ENCODE peak calls at places on chromosomes 2 and 18, in seven cellular contexts. One of them, this sample, is unnamed.

GRCh38 chr18:9950289-9951016 is 36.6 kb downstream of the VAPA start:
- DNase-seq in stomach: no peak
- DNase-seq in BJ: no peak
- DNase-seq in kidney epithelial cell: peak; percentile 50
- DNase-seq in CD8-positive, alpha-beta T cell: no peak
- DNase-seq in upper lobe of right lung: no peak
- DNase-seq in Jurkat, Clone E6-1: no peak
- DNase-seq in this sample: no peak

GRCh38 chr2:156536534-156536933 is 100.4 kb downstream of the GPD2 start:
- DNase-seq in stomach: no peak
- DNase-seq in BJ: no peak
- DNase-seq in kidney epithelial cell: no peak
- DNase-seq in CD8-positive, alpha-beta T cell: no peak
- DNase-seq in upper lobe of right lung: no peak
- DNase-seq in Jurkat, Clone E6-1: no peak
- DNase-seq in this sample: no peak

GRCh38 chr2:160551259-160551658 is 57.7 kb upstream of the RBMS1 start:
- DNase-seq in stomach: no peak
- DNase-seq in BJ: no peak
- DNase-seq in kidney epithelial cell: no peak
- DNase-seq in CD8-positive, alpha-beta T cell: no peak
- DNase-seq in upper lobe of right lung: no peak
- DNase-seq in Jurkat, Clone E6-1: no peak
- DNase-seq in this sample: no peak

GRCh38 chr2:153478289-153479261 is at the start of gene RPRM:
- DNase-seq in stomach: peak; percentile 72
- DNase-seq in BJ: no peak
- DNase-seq in kidney epithelial cell: peak; percentile 19
- DNase-seq in CD8-positive, alpha-beta T cell: peak; percentile 52
- DNase-seq in upper lobe of right lung: peak; percentile 90
- DNase-seq in Jurkat, Clone E6-1: no peak
- DNase-seq in this sample: peak; percentile 47

GRCh38 chr2:29073913-29074312 is 410 bp downstream of the PCARE start:
- DNase-seq in stomach: no peak
- DNase-seq in BJ: no peak
- DNase-seq in kidney epithelial cell: no peak
- DNase-seq in CD8-positive, alpha-beta T cell: no peak
- DNase-seq in upper lobe of right lung: no peak
- DNase-seq in Jurkat, Clone E6-1: no peak
- DNase-seq in this sample: no peak

GRCh38 chr2:152062130-152063091 is 36.4 kb downstream of the CACNB4 start:
- DNase-seq in stomach: no peak
- DNase-seq in BJ: peak; percentile 11
- DNase-seq in kidney epithelial cell: no peak
- DNase-seq in CD8-positive, alpha-beta T cell: no peak
- DNase-seq in upper lobe of right lung: no peak
- DNase-seq in Jurkat, Clone E6-1: no peak
- DNase-seq in this sample: no peak

GRCh38 chr18:59902180-59902992 is 2.6 kb downstream of the PMAIP1 start:
- DNase-seq in stomach: no peak
- DNase-seq in BJ: no peak
- DNase-seq in kidney epithelial cell: no peak
- DNase-seq in CD8-positive, alpha-beta T cell: peak; percentile 32
- DNase-seq in upper lobe of right lung: no peak
- DNase-seq in Jurkat, Clone E6-1: no peak
- DNase-seq in this sample: no peak

GRCh38 chr2:39501412-39501811 is 64.3 kb upstream of the MAP4K3 start:
- DNase-seq in stomach: no peak
- DNase-seq in BJ: no peak
- DNase-seq in kidney epithelial cell: no peak
- DNase-seq in CD8-positive, alpha-beta T cell: no peak
- DNase-seq in upper lobe of right lung: no peak
- DNase-seq in Jurkat, Clone E6-1: no peak
- DNase-seq in this sample: no peak

GRCh38 chr2:214156971-214157370 is 253.9 kb upstream of the VWC2L start:
- DNase-seq in stomach: no peak
- DNase-seq in BJ: no peak
- DNase-seq in kidney epithelial cell: peak; percentile 18
- DNase-seq in CD8-positive, alpha-beta T cell: no peak
- DNase-seq in upper lobe of right lung: no peak
- DNase-seq in Jurkat, Clone E6-1: no peak
- DNase-seq in this sample: no peak

GRCh38 chr2:119253114-119253702 is 29.6 kb downstream of the STEAP3 start:
- DNase-seq in stomach: no peak
- DNase-seq in BJ: peak; percentile 31
- DNase-seq in kidney epithelial cell: no peak
- DNase-seq in CD8-positive, alpha-beta T cell: no peak
- DNase-seq in upper lobe of right lung: no peak
- DNase-seq in Jurkat, Clone E6-1: no peak
- DNase-seq in this sample: no peak

GRCh38 chr2:164545484-164545883 is 75.8 kb downstream of the GRB14 start:
- DNase-seq in stomach: no peak
- DNase-seq in BJ: no peak
- DNase-seq in kidney epithelial cell: no peak
- DNase-seq in CD8-positive, alpha-beta T cell: no peak
- DNase-seq in upper lobe of right lung: no peak
- DNase-seq in Jurkat, Clone E6-1: peak; percentile 35
- DNase-seq in this sample: no peak

GRCh38 chr18:70468861-70469570 is 180.2 kb downstream of the SOCS6 start:
- DNase-seq in stomach: no peak
- DNase-seq in BJ: no peak
- DNase-seq in kidney epithelial cell: no peak
- DNase-seq in CD8-positive, alpha-beta T cell: no peak
- DNase-seq in upper lobe of right lung: no peak
- DNase-seq in Jurkat, Clone E6-1: no peak
- DNase-seq in this sample: no peak

GRCh38 chr18:39149211-39149806 is 1583.7 kb upstream of the CELF4 start:
- DNase-seq in stomach: no peak
- DNase-seq in BJ: no peak
- DNase-seq in kidney epithelial cell: no peak
- DNase-seq in CD8-positive, alpha-beta T cell: no peak
- DNase-seq in upper lobe of right lung: no peak
- DNase-seq in Jurkat, Clone E6-1: peak; percentile 22
- DNase-seq in this sample: no peak

GRCh38 chr18:48798334-48799197 is 152.2 kb downstream of the SMAD7 start:
- DNase-seq in stomach: peak; percentile 13
- DNase-seq in BJ: no peak
- DNase-seq in kidney epithelial cell: no peak
- DNase-seq in CD8-positive, alpha-beta T cell: no peak
- DNase-seq in upper lobe of right lung: peak; percentile 54
- DNase-seq in Jurkat, Clone E6-1: no peak
- DNase-seq in this sample: no peak
- H3K4me3 ChIP-seq in stomach: no peak overlapping the region
- H3K4me3 ChIP-seq in BJ: no peak overlapping the region
- H3K4me3 ChIP-seq in kidney epithelial cell: no peak overlapping the region
- H3K4me3 ChIP-seq in CD8-positive, alpha-beta T cell: no peak overlapping the region
- H3K4me3 ChIP-seq in upper lobe of right lung: no peak overlapping the region
- H3K4me3 ChIP-seq in Jurkat, Clone E6-1: no peak overlapping the region
- H3K4me3 ChIP-seq in this sample: no peak overlapping the region

GRCh38 chr18:54206447-54206846 is 18.0 kb downstream of the MBD2 start:
- DNase-seq in stomach: no peak
- DNase-seq in BJ: no peak
- DNase-seq in kidney epithelial cell: no peak
- DNase-seq in CD8-positive, alpha-beta T cell: no peak
- DNase-seq in upper lobe of right lung: no peak
- DNase-seq in Jurkat, Clone E6-1: no peak
- DNase-seq in this sample: no peak

GRCh38 chr18:54209471-54210180 is 14.8 kb downstream of the MBD2 start:
- DNase-seq in stomach: no peak
- DNase-seq in BJ: no peak
- DNase-seq in kidney epithelial cell: no peak
- DNase-seq in CD8-positive, alpha-beta T cell: no peak
- DNase-seq in upper lobe of right lung: no peak
- DNase-seq in Jurkat, Clone E6-1: no peak
- DNase-seq in this sample: no peak

GRCh38 chr18:54215069-54215468 is 9.4 kb downstream of the MBD2 start:
- DNase-seq in stomach: no peak
- DNase-seq in BJ: no peak
- DNase-seq in kidney epithelial cell: no peak
- DNase-seq in CD8-positive, alpha-beta T cell: no peak
- DNase-seq in upper lobe of right lung: no peak
- DNase-seq in Jurkat, Clone E6-1: no peak
- DNase-seq in this sample: no peak

GRCh38 chr18:54205951-54206350 is 18.5 kb downstream of the MBD2 start:
- DNase-seq in stomach: no peak
- DNase-seq in BJ: no peak
- DNase-seq in kidney epithelial cell: no peak
- DNase-seq in CD8-positive, alpha-beta T cell: no peak
- DNase-seq in upper lobe of right lung: no peak
- DNase-seq in Jurkat, Clone E6-1: no peak
- DNase-seq in this sample: no peak

DNA sequence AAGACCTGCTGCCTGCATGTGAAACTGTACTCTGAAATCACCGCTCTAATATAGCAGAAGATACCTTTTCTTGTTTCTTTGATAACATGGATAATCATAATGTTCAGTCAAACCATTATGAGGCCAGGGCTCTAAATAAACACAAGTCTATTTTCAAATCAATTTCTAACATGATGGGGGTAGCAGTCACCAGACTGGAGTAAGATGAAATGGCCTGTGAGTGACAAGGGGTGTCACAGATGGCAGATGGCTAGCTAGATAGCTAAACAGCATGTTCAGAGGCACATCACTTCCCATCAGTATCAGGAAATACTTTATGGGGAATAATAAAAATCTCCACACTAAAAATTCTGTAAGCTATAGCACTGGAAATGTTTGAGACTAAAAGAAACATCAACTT is 14.0 kb downstream of the MBD2 start:
- DNase-seq in stomach: no peak
- DNase-seq in BJ: no peak
- DNase-seq in kidney epithelial cell: no peak
- DNase-seq in CD8-positive, alpha-beta T cell: no peak
- DNase-seq in upper lobe of right lung: no peak
- DNase-seq in Jurkat, Clone E6-1: no peak
- DNase-seq in this sample: no peak
- H3K4me3 ChIP-seq in stomach: no peak overlapping the region
- H3K4me3 ChIP-seq in BJ: no peak overlapping the region
- H3K4me3 ChIP-seq in kidney epithelial cell: no peak overlapping the region
- H3K4me3 ChIP-seq in CD8-positive, alpha-beta T cell: no peak overlapping the region
- H3K4me3 ChIP-seq in upper lobe of right lung: no peak overlapping the region
- H3K4me3 ChIP-seq in Jurkat, Clone E6-1: no peak overlapping the region
- H3K4me3 ChIP-seq in this sample: no peak overlapping the region

DNA sequence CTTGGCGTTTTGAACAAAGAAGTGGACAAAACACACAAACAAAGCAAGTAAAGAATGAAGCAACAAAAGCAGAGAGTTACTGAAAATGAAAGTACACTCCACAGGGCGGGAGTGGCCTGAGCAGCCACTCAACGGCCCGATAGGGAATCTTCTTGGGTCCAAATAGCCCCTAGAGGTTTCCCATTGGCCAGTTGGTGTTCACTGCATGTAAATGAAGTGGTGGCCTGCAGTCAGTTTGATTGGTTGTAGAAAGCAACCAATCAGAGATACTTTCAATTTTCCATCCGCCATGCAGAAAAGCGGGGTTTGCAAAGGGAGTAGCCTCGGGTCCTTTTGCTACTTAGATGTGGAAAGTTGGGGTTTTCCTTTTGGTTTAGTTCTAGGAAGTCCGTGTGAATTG is 31.6 kb downstream of the CYBRD1 start:
- DNase-seq in stomach: no peak
- DNase-seq in BJ: no peak
- DNase-seq in kidney epithelial cell: no peak
- DNase-seq in CD8-positive, alpha-beta T cell: no peak
- DNase-seq in upper lobe of right lung: no peak
- DNase-seq in Jurkat, Clone E6-1: no peak
- DNase-seq in this sample: no peak
- H3K4me3 ChIP-seq in stomach: no peak overlapping the region
- H3K4me3 ChIP-seq in BJ: no peak overlapping the region
- H3K4me3 ChIP-seq in kidney epithelial cell: no peak overlapping the region
- H3K4me3 ChIP-seq in CD8-positive, alpha-beta T cell: no peak overlapping the region
- H3K4me3 ChIP-seq in upper lobe of right lung: no peak overlapping the region
- H3K4me3 ChIP-seq in Jurkat, Clone E6-1: no peak overlapping the region
- H3K4me3 ChIP-seq in this sample: no peak overlapping the region

GRCh38 chr18:32712860-32713259 is 60.0 kb downstream of the KLHL14 start:
- DNase-seq in stomach: no peak
- DNase-seq in BJ: no peak
- DNase-seq in kidney epithelial cell: no peak
- DNase-seq in CD8-positive, alpha-beta T cell: no peak
- DNase-seq in upper lobe of right lung: no peak
- DNase-seq in Jurkat, Clone E6-1: no peak
- DNase-seq in this sample: no peak
- H3K4me3 ChIP-seq in stomach: no peak overlapping the region
- H3K4me3 ChIP-seq in BJ: no peak overlapping the region
- H3K4me3 ChIP-seq in kidney epithelial cell: no peak overlapping the region
- H3K4me3 ChIP-seq in CD8-positive, alpha-beta T cell: no peak overlapping the region
- H3K4me3 ChIP-seq in upper lobe of right lung: no peak overlapping the region
- H3K4me3 ChIP-seq in Jurkat, Clone E6-1: no peak overlapping the region
- H3K4me3 ChIP-seq in this sample: no peak overlapping the region

DNA sequence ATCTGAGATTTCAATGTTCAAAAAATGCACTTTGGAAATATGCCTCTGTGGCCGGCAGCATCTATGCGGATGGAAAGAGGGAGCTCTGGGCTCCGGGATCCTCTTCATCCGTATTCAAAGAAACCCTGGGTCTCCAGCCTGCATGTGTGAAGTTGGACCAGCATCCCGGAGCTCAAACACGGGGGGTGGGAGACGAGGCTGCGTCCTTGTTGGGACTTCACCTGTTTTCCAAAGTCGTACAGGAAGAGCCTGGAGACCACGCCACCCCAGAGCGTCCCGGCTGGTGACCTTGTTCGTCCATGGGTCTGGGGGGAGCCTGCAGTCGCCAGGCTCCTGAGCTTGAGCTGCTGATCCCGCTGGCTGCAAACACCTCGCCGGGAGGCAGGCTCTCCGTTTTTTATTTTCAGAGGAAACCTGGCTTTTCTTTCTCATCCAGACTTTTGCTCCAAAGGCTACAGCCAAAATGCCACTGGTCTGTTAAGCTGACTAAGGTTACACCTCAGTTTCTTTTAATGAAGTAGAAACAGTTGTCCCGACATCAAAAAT is 77.4 kb downstream of the PTGR3 start:
- DNase-seq in stomach: no peak
- DNase-seq in BJ: no peak
- DNase-seq in kidney epithelial cell: no peak
- DNase-seq in CD8-positive, alpha-beta T cell: no peak
- DNase-seq in upper lobe of right lung: no peak
- DNase-seq in Jurkat, Clone E6-1: no peak
- DNase-seq in this sample: no peak
- H3K4me3 ChIP-seq in stomach: peak overlapping the region; percentile 20
- H3K4me3 ChIP-seq in BJ: peak overlapping the region; percentile 20
- H3K4me3 ChIP-seq in kidney epithelial cell: no peak overlapping the region
- H3K4me3 ChIP-seq in CD8-positive, alpha-beta T cell: no peak overlapping the region
- H3K4me3 ChIP-seq in upper lobe of right lung: no peak overlapping the region
- H3K4me3 ChIP-seq in Jurkat, Clone E6-1: no peak overlapping the region
- H3K4me3 ChIP-seq in this sample: no peak overlapping the region

GRCh38 chr2:177612651-177613050 is 220.1 kb downstream of the AGPS start:
- DNase-seq in stomach: no peak
- DNase-seq in BJ: no peak
- DNase-seq in kidney epithelial cell: no peak
- DNase-seq in CD8-positive, alpha-beta T cell: no peak
- DNase-seq in upper lobe of right lung: no peak
- DNase-seq in Jurkat, Clone E6-1: no peak
- DNase-seq in this sample: no peak
- H3K4me3 ChIP-seq in stomach: no peak overlapping the region
- H3K4me3 ChIP-seq in BJ: no peak overlapping the region
- H3K4me3 ChIP-seq in kidney epithelial cell: no peak overlapping the region
- H3K4me3 ChIP-seq in CD8-positive, alpha-beta T cell: no peak overlapping the region
- H3K4me3 ChIP-seq in upper lobe of right lung: no peak overlapping the region
- H3K4me3 ChIP-seq in Jurkat, Clone E6-1: no peak overlapping the region
- H3K4me3 ChIP-seq in this sample: no peak overlapping the region

This sample was measured in naive thymus-derived CD4-positive, alpha-beta T cell.